ENCODE peak calls at places on chromosomes 5 and 9, in nine cellular contexts. Y is CD4-positive, alpha-beta T cell; H is M059J; A is spleen; P is NCI-H1694 treated with DMSO at 0.1 percent for 48 hours; T is mucosa of gallbladder; U is HFFc6; V is GM12878; Z is iPS DF 19.7. X is an unnamed sample.

GRCh38 chr9:94183240-94183999 is 75.7 kb upstream of the ZNF169 start:
- DNase-seq in Y (no peak), H (no peak), A (no peak), P (no peak), T (no peak), U (no peak), V (no peak), Z (no peak), X (no peak)

GRCh38 chr5:154647760-154648143 is 107.4 kb upstream of the LARP1 start:
- DNase-seq in Y (no peak), H (no peak), A (no peak), P (no peak), T (no peak), U (no peak), V (no peak), Z (no peak), X (no peak)

GRCh38 chr9:93258818-93259489 is 75.0 kb downstream of the WNK2 start:
- DNase-seq in Y (no peak), H (no peak), A (peak; percentile 67), P (no peak), T (no peak), U (no peak), V (no peak), Z (no peak), X (no peak)

GRCh38 chr9:98860871-98861293 is 53.4 kb downstream of the GALNT12 start:
- DNase-seq in Y (no peak), H (peak; percentile 92), A (no peak), P (peak; percentile 76), T (peak; percentile 49), U (peak; percentile 93), V (no peak), Z (no peak), X (no peak)

GRCh38 chr5:595285-595684 is 16.9 kb upstream of the CEP72 start:
- DNase-seq in Y (no peak), H (no peak), A (no peak), P (no peak), T (no peak), U (no peak), V (no peak), Z (no peak), X (no peak)

GRCh38 chr5:91077623-91078022 is 305.5 kb downstream of the ARRDC3 start:
- DNase-seq in Y (no peak), H (peak; percentile 63), A (no peak), P (no peak), T (no peak), U (no peak), V (no peak), Z (no peak), X (no peak)

GRCh38 chr5:82011761-82012160 is 39.9 kb downstream of the ATG10 start:
- DNase-seq in Y (no peak), H (peak; percentile 3), A (no peak), P (no peak), T (no peak), U (peak; percentile 19), V (no peak), Z (no peak), X (no peak)

GRCh38 chr9:136615631-136616306 is 46.9 kb upstream of the EGFL7 start:
- DNase-seq in Y (no peak), H (peak; percentile 38), A (no peak), P (no peak), T (no peak), U (no peak), V (no peak), Z (no peak), X (no peak)

GRCh38 chr5:123351315-123351714 is 71.9 kb downstream of the CEP120 start:
- DNase-seq in Y (no peak), H (no peak), A (no peak), P (no peak), T (no peak), U (no peak), V (no peak), Z (no peak), X (no peak)

GRCh38 chr5:79853676-79854418 is 137.2 kb downstream of the MTX3 start:
- DNase-seq in Y (no peak), H (peak; percentile 59), A (no peak), P (no peak), T (no peak), U (peak; percentile 13), V (no peak), Z (no peak), X (no peak)

GRCh38 chr9:98080346-98080745 is 23.8 kb downstream of the NANS start:
- DNase-seq in Y (no peak), H (no peak), A (no peak), P (no peak), T (no peak), U (peak; percentile 59), V (no peak), Z (no peak), X (no peak)

GRCh38 chr5:56060276-56061110 is 65.7 kb upstream of the IL6ST start:
- DNase-seq in Y (peak; percentile 22), H (no peak), A (no peak), P (no peak), T (no peak), U (no peak), V (no peak), Z (no peak), X (peak; percentile 50)

GRCh38 chr5:134510970-134511795 is 14.3 kb upstream of the JADE2 start:
- DNase-seq in Y (no peak), H (peak; percentile 80), A (peak; percentile 6), P (no peak), T (peak; percentile 37), U (peak; percentile 28), V (no peak), Z (peak; percentile 91), X (no peak)

GRCh38 chr5:57486206-57486605 is 3.6 kb upstream of the ACTBL2 start:
- DNase-seq in Y (no peak), H (no peak), A (no peak), P (no peak), T (no peak), U (no peak), V (no peak), Z (no peak), X (no peak)

GRCh38 chr5:168401880-168402279 is 84.4 kb upstream of the RARS1 start:
- DNase-seq in Y (no peak), H (no peak), A (peak; percentile 36), P (no peak), T (no peak), U (no peak), V (no peak), Z (no peak), X (no peak)

GRCh38 chr9:4180907-4181605 is 118.8 kb downstream of the GLIS3 start:
- DNase-seq in Y (no peak), H (no peak), A (no peak), P (no peak), T (no peak), U (no peak), V (no peak), Z (no peak), X (no peak)

GRCh38 chr9:137087409-137087925 is 682 bp downstream of the MAN1B1 start:
- DNase-seq in Y (no peak), H (no peak), A (no peak), P (no peak), T (no peak), U (no peak), V (no peak), Z (no peak), X (no peak)

GRCh38 chr9:92324889-92325268 is 271 bp downstream of the NOL8 start:
- DNase-seq in Y (peak; percentile 42), H (no peak), A (peak; percentile 89), P (no peak), T (no peak), U (peak; percentile 4), V (no peak), Z (no peak), X (no peak)

GRCh38 chr5:149550608-149551226 is 522 bp downstream of the CSNK1A1 start:
- DNase-seq in Y (no peak), H (peak; percentile 31), A (no peak), P (no peak), T (no peak), U (no peak), V (no peak), Z (no peak), X (no peak)

GRCh38 chr5:62305358-62305714 is 670 bp upstream of the KIF2A start:
- DNase-seq in Y (no peak), H (peak; percentile 22), A (no peak), P (no peak), T (no peak), U (no peak), V (no peak), Z (no peak), X (no peak)

GRCh38 chr5:14869286-14870164 is 2.1 kb downstream of the ANKH start:
- DNase-seq in Y (peak; percentile 19), H (no peak), A (no peak), P (no peak), T (no peak), U (no peak), V (no peak), Z (no peak), X (no peak)

GRCh38 chr5:168400429-168401220 is 85.6 kb upstream of the RARS1 start:
- DNase-seq in Y (no peak), H (no peak), A (peak; percentile 9), P (no peak), T (no peak), U (no peak), V (no peak), Z (no peak), X (no peak)

GRCh38 chr5:149406203-149406978 is 27.3 kb upstream of the IL17B start:
- DNase-seq in Y (no peak), H (peak; percentile 26), A (no peak), P (no peak), T (peak; percentile 79), U (peak; percentile 77), V (no peak), Z (no peak), X (no peak)

GRCh38 chr9:112086627-112087026 is 88.5 kb downstream of the SUSD1 start:
- DNase-seq in Y (no peak), H (peak; percentile 43), A (no peak), P (peak; percentile 30), T (no peak), U (peak; percentile 33), V (no peak), Z (no peak), X (no peak)

GRCh38 chr5:141866111-141866510 is 12.1 kb downstream of the PCDH1 start:
- DNase-seq in Y (no peak), H (no peak), A (peak; percentile 70), P (no peak), T (peak; percentile 91), U (no peak), V (no peak), Z (no peak), X (no peak)

GRCh38 chr9:31140316-31140715 is 1244.1 kb upstream of the ACO1 start:
- DNase-seq in Y (no peak), H (peak; percentile 47), A (no peak), P (peak; percentile 18), T (no peak), U (no peak), V (no peak), Z (no peak), X (no peak)

X was measured in activated T-helper 2 cell treated with anti-CD3 and anti-CD28 coated beads, Interferon-gamma antibody, Interleukin-2, Interleukin-4, amounts not matched to agents 10 μg/mL and 5 μg/mL and 100 μg/mL, durations not matched to agents 14 hours and 24 hours and 36 hours.